ENCODE peak calls at places on chromosome 13, in six cellular contexts. I, C, Y, U, D and X are unnamed samples.

GRCh38 chr13:48801255-48801654 is 147.5 kb downstream of the CYSLTR2 start:
- DNase-seq in Y (no peak), U (no peak), D (no peak), I (no peak), C (no peak), X (no peak)

GRCh38 chr13:36530050-36530789 is 97.9 kb downstream of the CCNA1 start:
- DNase-seq in I (no peak), Y (no peak), D (no peak), C (peak), U (no peak), X (no peak)

GRCh38 chr13:66348745-66349720 is 881.1 kb downstream of the PCDH9 start:
- DNase-seq in U (no peak), C (peak), D (no peak), I (no peak), Y (no peak), X (no peak)

GRCh38 chr13:76338003-76338402 is 548.2 kb downstream of the KCTD12 start:
- DNase-seq in C (no peak), Y (no peak), U (no peak), I (no peak), D (no peak), X (no peak)

GRCh38 chr13:50589139-50589538 is 254.4 kb downstream of the DLEU7 start:
- DNase-seq in Y (no peak), I (no peak), C (no peak), U (no peak), D (no peak), X (peak)

GRCh38 chr13:41520699-41521630 is 63.6 kb downstream of the RGCC start:
- DNase-seq in U (no peak), C (no peak), Y (no peak), I (no peak), D (no peak), X (peak)

GRCh38 chr13:51713807-51714206 is 90.2 kb downstream of the DHRS12 start:
- DNase-seq in C (no peak), Y (no peak), D (no peak), U (no peak), I (no peak), X (peak)

GRCh38 chr13:39044536-39044935 is 6.3 kb downstream of the NHLRC3 start:
- DNase-seq in I (no peak), D (no peak), Y (no peak), C (no peak), U (no peak), X (no peak)

GRCh38 chr13:51861728-51862300 is at the start of gene CCDC70:
- DNase-seq in C (peak), U (peak), Y (no peak), I (no peak), D (no peak), X (peak)

GRCh38 chr13:22077764-22078163 is 406.9 kb downstream of the FGF9 start:
- DNase-seq in Y (no peak), D (no peak), C (no peak), I (no peak), U (no peak), X (no peak)

GRCh38 chr13:28854657-28855056 is 34.5 kb downstream of the MTUS2 start:
- DNase-seq in I (no peak), Y (no peak), U (peak), C (no peak), D (no peak), X (no peak)

GRCh38 chr13:109844396-109844795 is 58.0 kb upstream of the IRS2 start:
- DNase-seq in D (no peak), C (no peak), I (no peak), Y (no peak), U (no peak), X (no peak)

GRCh38 chr13:91347212-91347995 is at the start of gene MIR17HG:
- DNase-seq in I (peak), D (peak), Y (peak), C (peak), U (peak), X (peak)
- TF ChIP-seq POLR2A in I (peak), D (peak), Y (peak), C (peak), U (no peak), X (peak)

GRCh38 chr13:113740661-113741060 is 18.4 kb upstream of the TMEM255B start:
- DNase-seq in D (no peak), U (no peak), I (no peak), C (no peak), Y (no peak), X (peak)

GRCh38 chr13:113739527-113740285 is 19.3 kb upstream of the TMEM255B start:
- DNase-seq in C (no peak), Y (no peak), I (no peak), D (no peak), U (no peak), X (no peak)

GRCh38 chr13:113741101-113741731 is 17.8 kb upstream of the TMEM255B start:
- DNase-seq in I (no peak), D (no peak), Y (no peak), C (no peak), U (no peak), X (peak)

GRCh38 chr13:113742000-113742441 is 17.0 kb upstream of the TMEM255B start:
- DNase-seq in I (no peak), Y (no peak), D (peak), C (no peak), U (peak), X (peak)

DNA sequence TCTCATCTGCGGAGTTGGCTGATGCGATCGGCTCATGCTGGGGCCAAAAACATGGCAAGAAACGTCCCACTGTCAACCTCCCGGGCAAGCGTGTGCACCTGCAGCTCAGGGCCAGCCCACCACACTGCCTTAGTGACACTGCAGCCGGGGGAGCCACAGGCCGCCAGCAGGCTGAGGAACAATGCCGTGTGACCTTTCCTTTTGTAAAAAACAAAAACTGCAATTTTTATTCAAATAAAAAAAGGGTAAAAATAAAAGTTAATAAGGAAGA is 18.8 kb upstream of the TMEM255B start:
- DNase-seq in I (no peak), D (no peak), U (no peak), C (no peak), Y (no peak), X (no peak)
- TF ChIP-seq MYC in I (no peak), D (no peak), U (no peak), C (no peak), Y (no peak), X (no peak)

GRCh38 chr13:94073006-94073744 is 406.3 kb downstream of the DCT start:
- DNase-seq in C (no peak), D (no peak), I (no peak), U (no peak), Y (no peak), X (no peak)
- TF ChIP-seq MAX in C (no peak), D (no peak), I (no peak), U (no peak), Y (no peak), X (no peak)

GRCh38 chr13:105450784-105451183 is 1084.7 kb downstream of the EFNB2 start:
- DNase-seq in I (no peak), U (no peak), Y (no peak), D (no peak), C (no peak), X (no peak)
- TF ChIP-seq POLR2A in I (no peak), U (no peak), Y (no peak), D (no peak), C (no peak), X (no peak)

DNA sequence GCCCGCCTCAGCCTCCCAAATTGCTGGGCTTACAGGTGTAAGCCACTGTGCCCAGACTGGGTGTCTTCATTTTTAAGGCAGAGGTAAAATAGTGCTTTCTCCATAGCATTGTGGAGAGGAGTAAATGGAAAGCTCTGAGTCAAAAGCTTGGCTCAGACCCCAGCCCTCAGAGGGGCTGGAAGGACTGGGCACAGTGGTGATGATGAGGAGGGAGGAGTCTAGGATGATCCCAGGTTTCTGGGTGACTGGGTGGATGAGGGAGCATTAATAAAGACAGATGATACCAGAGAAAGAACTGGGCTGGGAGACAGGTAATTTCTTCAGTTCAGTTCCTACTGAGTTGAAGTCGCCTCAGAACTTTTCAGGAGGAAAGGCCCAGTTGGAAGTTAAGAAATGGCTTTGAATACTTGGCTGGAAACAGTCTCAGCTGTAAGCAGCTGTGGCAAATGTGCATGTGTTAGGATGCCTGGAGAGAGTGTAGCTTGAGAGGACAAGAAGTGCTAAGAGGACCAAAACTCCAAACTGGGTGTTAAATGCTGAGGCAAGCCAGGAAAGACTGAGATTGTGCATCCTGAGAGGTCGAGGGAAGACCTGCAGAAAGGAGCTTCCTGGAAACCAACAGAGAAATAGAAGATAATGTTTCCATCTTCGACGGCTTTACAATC is 37.1 kb upstream of the MEDAG start:
- DNase-seq in D (no peak), U (no peak), I (no peak), C (no peak), Y (no peak), X (no peak)
- TF ChIP-seq MYC in D (no peak), U (no peak), I (no peak), C (no peak), Y (no peak), X (no peak)

GRCh38 chr13:19184176-19184575 is 2.6 kb upstream of the TUBA3C start:
- DNase-seq in C (no peak), D (no peak), Y (no peak), U (no peak), I (no peak), X (no peak)

GRCh38 chr13:19185865-19186645 is 4.4 kb upstream of the TUBA3C start:
- DNase-seq in C (no peak), D (no peak), U (no peak), I (no peak), Y (no peak), X (no peak)

GRCh38 chr13:19183676-19184075 is 2.1 kb upstream of the TUBA3C start:
- DNase-seq in C (no peak), D (no peak), U (no peak), I (no peak), Y (no peak), X (no peak)

GRCh38 chr13:19182536-19182935 is 912 bp upstream of the TUBA3C start:
- DNase-seq in C (no peak), D (no peak), I (no peak), Y (no peak), U (no peak), X (no peak)

GRCh38 chr13:19185086-19185864 is 3.7 kb upstream of the TUBA3C start:
- DNase-seq in C (no peak), U (no peak), I (no peak), Y (no peak), D (no peak), X (peak)
- TF ChIP-seq MAX in C (no peak), U (no peak), I (no peak), Y (no peak), D (no peak), X (peak)

GRCh38 chr13:31208554-31209122 is 8.9 kb downstream of the B3GLCT start:
- DNase-seq in U (no peak), I (no peak), D (no peak), Y (no peak), C (no peak), X (no peak)

GRCh38 chr13:31213681-31214289 is 14.0 kb downstream of the B3GLCT start:
- DNase-seq in D (no peak), Y (no peak), U (no peak), I (no peak), C (no peak), X (no peak)

GRCh38 chr13:31209819-31210209 is 10.0 kb downstream of the B3GLCT start:
- DNase-seq in C (no peak), Y (no peak), D (no peak), U (no peak), I (no peak), X (no peak)

GRCh38 chr13:31207630-31208549 is 8.1 kb downstream of the B3GLCT start:
- DNase-seq in C (no peak), Y (no peak), U (no peak), D (no peak), I (no peak), X (no peak)

DNA sequence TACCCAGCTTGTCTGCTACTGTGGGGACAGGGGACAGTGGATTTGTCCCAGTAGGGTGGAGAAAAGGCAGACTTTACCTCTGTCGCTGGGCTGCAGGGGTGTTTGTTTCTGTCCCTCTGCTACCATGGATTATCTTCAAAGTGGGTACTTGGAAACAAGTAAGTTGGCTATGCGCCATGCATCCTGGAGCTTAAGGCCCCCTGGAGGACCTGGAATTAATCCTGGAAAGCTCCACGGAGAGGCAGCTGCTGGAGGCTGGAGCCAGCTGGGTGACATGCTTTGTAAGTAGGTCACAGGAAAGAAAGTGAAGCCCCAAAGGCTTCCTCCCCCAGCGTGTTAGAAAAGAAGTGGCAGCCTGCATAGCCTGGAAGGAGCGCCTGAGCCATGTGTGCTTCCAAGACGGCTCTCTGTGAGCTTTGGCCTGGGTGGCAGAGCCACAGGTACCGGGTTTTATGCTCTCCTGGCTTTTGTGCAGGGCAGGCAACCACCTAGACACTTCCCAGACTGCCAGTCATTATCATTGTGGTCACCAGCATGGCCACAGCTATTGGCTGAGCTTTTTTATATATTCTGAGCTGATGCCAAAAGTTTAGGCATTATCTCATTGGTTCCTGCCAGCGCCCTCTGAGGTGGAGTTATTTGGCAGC is 9.5 kb downstream of the B3GLCT start:
- DNase-seq in U (no peak), Y (no peak), I (no peak), D (no peak), C (peak), X (no peak)
- TF ChIP-seq POLR2A in U (no peak), Y (no peak), I (no peak), D (no peak), C (no peak), X (no peak)